ENCODE peak calls at places on chromosomes 5 and 9, in six cellular contexts. Y, W, D, H, V and Z are unnamed samples.

GRCh38 chr5:58322453-58322852 is 137.4 kb downstream of the PLK2 start:
- DNase-seq in Y (no peak), D (no peak), H (no peak), W (no peak), V (peak; percentile 68), Z (no peak)

GRCh38 chr9:35563791-35564197 is 41.3 kb upstream of the TESK1 start:
- DNase-seq in V (peak; percentile 40), H (peak; percentile 23), D (peak; percentile 63), Y (no peak), W (no peak), Z (no peak)

GRCh38 chr5:76548525-76549229 is 74.5 kb downstream of the F2RL2 start:
- DNase-seq in H (no peak), V (no peak), D (peak; percentile 54), Y (no peak), W (no peak), Z (no peak)

GRCh38 chr5:74310967-74311930 is 329.3 kb downstream of the ENC1 start:
- DNase-seq in Y (no peak), H (no peak), V (no peak), D (no peak), W (no peak), Z (no peak)

GRCh38 chr5:178286226-178287090 is 53.9 kb upstream of the PHYKPL start:
- DNase-seq in D (no peak), H (no peak), V (no peak), Y (no peak), W (no peak), Z (no peak)

GRCh38 chr5:17679597-17680187 is 45.4 kb downstream of the TAF11L14 start:
- DNase-seq in D (no peak), H (no peak), V (no peak), Y (no peak), W (no peak), Z (no peak)

GRCh38 chr9:77892171-77892570 is 139.4 kb downstream of the GNAQ start:
- DNase-seq in V (no peak), D (no peak), Y (no peak), H (no peak), W (peak; percentile 30), Z (peak; percentile 55)

GRCh38 chr5:64180661-64181343 is 15.2 kb downstream of the RNF180 start:
- DNase-seq in W (no peak), D (no peak), V (peak; percentile 13), Y (no peak), H (no peak), Z (no peak)

GRCh38 chr9:136671646-136672430 is 9.1 kb downstream of the EGFL7 start:
- DNase-seq in W (no peak), Y (peak; percentile 78), H (peak; percentile 62), V (peak; percentile 62), D (no peak), Z (peak; percentile 56)

GRCh38 chr5:127909078-127909477 is 174.5 kb upstream of the SLC12A2 start:
- DNase-seq in W (no peak), Y (peak; percentile 39), D (peak; percentile 42), H (peak; percentile 8), V (peak; percentile 68), Z (peak; percentile 52)

GRCh38 chr5:61362796-61363364 is 30.8 kb downstream of the ZSWIM6 start:
- DNase-seq in Y (no peak), H (no peak), W (no peak), V (no peak), D (no peak), Z (peak; percentile 6)

GRCh38 chr9:93205896-93206575 is 22.1 kb downstream of the WNK2 start:
- DNase-seq in W (no peak), D (no peak), H (no peak), Y (no peak), V (no peak), Z (no peak)

GRCh38 chr5:146662229-146662628 is 146.2 kb upstream of the GPR151 start:
- DNase-seq in D (peak; percentile 19), W (no peak), Y (peak; percentile 5), V (peak; percentile 51), H (peak; percentile 15), Z (peak; percentile 32)

GRCh38 chr5:115472601-115473000 is 72.0 kb downstream of the FEM1C start:
- DNase-seq in H (no peak), D (no peak), W (no peak), Y (no peak), V (no peak), Z (peak; percentile 29)

GRCh38 chr5:126938461-126938860 is 91.9 kb downstream of the MARCHF3 start:
- DNase-seq in H (no peak), V (peak; percentile 76), D (no peak), Y (no peak), W (no peak), Z (no peak)

GRCh38 chr9:38015267-38015666 is 53.8 kb downstream of the SHB start:
- DNase-seq in W (no peak), Y (no peak), D (no peak), H (no peak), V (no peak), Z (no peak)

GRCh38 chr5:57410374-57411320 is 72.0 kb downstream of the ACTBL2 start:
- DNase-seq in V (no peak), H (no peak), W (no peak), D (no peak), Y (no peak), Z (no peak)

GRCh38 chr9:135514342-135515082 is 6.7 kb upstream of the LCN1 start:
- DNase-seq in D (no peak), H (no peak), W (no peak), Y (no peak), V (no peak), Z (no peak)

GRCh38 chr9:87748895-87749294 is 23.0 kb downstream of the CTSL start:
- DNase-seq in D (no peak), H (no peak), W (no peak), Y (no peak), V (peak; percentile 19), Z (no peak)

GRCh38 chr5:160159991-160160826 is 41.0 kb upstream of the PWWP2A start:
- DNase-seq in V (no peak), H (no peak), D (no peak), W (peak; percentile 28), Y (no peak), Z (no peak)

GRCh38 chr5:969421-969839 is 39.2 kb upstream of the NKD2 start:
- DNase-seq in V (peak; percentile 28), H (no peak), Y (no peak), D (no peak), W (no peak), Z (no peak)

GRCh38 chr5:157801-158200 is 33.5 kb upstream of the LRRC14B start:
- DNase-seq in W (no peak), Y (no peak), H (no peak), D (no peak), V (no peak), Z (no peak)

GRCh38 chr9:86735772-86736458 is 211.4 kb downstream of the GAS1 start:
- DNase-seq in V (no peak), H (no peak), W (no peak), D (no peak), Y (no peak), Z (no peak)

GRCh38 chr9:113631093-113631765 is 167.7 kb downstream of the RGS3 start:
- DNase-seq in Y (no peak), W (no peak), D (no peak), H (no peak), V (no peak), Z (no peak)

DNA sequence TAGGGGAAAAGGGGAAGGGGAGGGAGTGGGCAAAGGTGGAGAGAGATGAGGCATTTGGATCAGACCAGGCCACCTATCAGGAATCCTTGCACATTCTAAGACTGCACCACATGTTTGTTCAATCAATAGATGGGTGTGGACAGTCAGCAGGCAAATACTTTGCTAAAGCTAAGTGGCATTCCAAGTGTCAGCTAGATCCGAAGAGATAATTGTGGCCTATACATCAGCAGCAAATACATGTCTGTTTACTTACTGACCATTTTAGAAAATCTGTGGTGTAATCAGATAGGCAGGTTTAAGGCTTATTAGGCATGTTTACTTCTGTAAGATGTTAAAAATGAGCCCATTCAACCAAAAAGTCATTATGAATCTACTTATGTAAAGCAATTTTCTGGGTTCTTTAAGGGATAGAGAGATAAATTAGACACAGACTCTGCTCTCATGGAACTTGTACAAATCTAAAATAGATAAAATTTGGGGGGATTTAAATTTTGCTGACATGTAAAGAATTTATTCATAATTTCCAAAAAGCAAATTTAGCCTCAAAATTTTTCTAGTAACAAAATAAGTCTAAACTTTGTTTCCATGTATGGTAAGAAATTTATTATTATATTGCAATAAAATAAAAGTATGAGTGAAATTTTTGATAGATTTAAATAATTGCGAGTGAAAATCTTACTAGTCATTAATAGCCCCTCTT is 107.3 kb downstream of the SNCAIP start:
- DNase-seq in H (no peak), Y (no peak), V (no peak), D (no peak), W (no peak), Z (no peak)
- TF ChIP-seq MAX in H (no peak), Y (no peak), V (no peak), D (no peak), W (no peak), Z (no peak)

GRCh38 chr9:107340920-107341632 is 58.0 kb downstream of the RAD23B start:
- DNase-seq in V (peak; percentile 48), D (peak; percentile 70), W (peak; percentile 57), Y (peak; percentile 74), H (peak; percentile 80), Z (peak; percentile 67)
- TF ChIP-seq MYC in V (no peak), D (peak; percentile 80), W (no peak), Y (peak; percentile 52), H (peak; percentile 63), Z (peak; percentile 38)

DNA sequence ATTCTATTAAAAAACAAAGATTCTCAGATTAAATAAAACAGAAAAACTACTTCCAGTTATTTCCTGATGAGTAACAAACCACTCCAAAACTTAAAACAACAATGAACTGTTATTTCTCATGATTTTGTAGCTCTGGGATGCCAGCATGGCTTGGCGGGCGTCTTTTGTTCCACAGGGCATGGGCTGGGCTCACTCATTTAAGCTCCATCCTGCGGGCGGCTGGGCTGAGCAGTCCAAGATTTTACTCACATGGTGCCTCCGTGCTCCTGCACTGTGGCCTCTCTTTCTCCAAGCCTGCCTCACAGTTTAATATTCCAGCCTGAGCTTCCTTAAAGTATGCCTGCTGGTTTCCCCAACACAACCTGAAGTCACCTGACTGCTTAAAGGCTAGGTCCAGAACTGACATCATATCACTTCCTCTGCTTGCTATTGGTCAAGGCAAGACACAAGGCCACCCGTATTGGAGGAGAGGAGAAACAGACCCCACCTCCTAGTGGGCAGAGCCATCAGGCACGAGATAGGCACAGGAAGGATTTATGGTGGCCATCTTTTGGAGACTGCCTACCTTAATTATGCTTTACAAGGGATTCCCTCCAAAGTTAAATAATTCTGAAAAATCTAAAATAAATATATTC is 41.6 kb upstream of the ZBTB43 start:
- DNase-seq in D (no peak), Y (peak; percentile 40), W (no peak), H (peak; percentile 35), V (no peak), Z (peak; percentile 28)
- TF ChIP-seq MAX in D (no peak), Y (no peak), W (no peak), H (no peak), V (no peak), Z (no peak)

GRCh38 chr9:108442604-108443277 is 413.0 kb downstream of the ACTL7B start:
- DNase-seq in D (peak; percentile 50), W (no peak), V (no peak), H (no peak), Y (no peak), Z (no peak)

GRCh38 chr9:108445431-108446018 is 410.3 kb downstream of the ACTL7B start:
- DNase-seq in H (no peak), D (peak; percentile 99), Y (no peak), V (no peak), W (no peak), Z (no peak)

GRCh38 chr9:108443741-108444140 is 412.0 kb downstream of the ACTL7B start:
- DNase-seq in H (no peak), D (peak; percentile 35), Y (no peak), W (no peak), V (peak; percentile 66), Z (no peak)

GRCh38 chr9:108443278-108443633 is 412.5 kb downstream of the ACTL7B start:
- DNase-seq in W (no peak), Y (no peak), V (no peak), H (no peak), D (peak; percentile 58), Z (no peak)

GRCh38 chr9:108444400-108445358 is 411.1 kb downstream of the ACTL7B start:
- DNase-seq in V (peak; percentile 89), Y (no peak), D (peak; percentile 72), H (no peak), W (no peak), Z (no peak)
- TF ChIP-seq MYC in V (no peak), Y (no peak), D (no peak), H (no peak), W (no peak), Z (no peak)